ENCODE peak calls at places on chromosomes 2 and 18, in eight cellular contexts. I, B, U, C, Q, R, S and L are unnamed samples.

GRCh38 chr2:130797493-130798435 is 39.0 kb upstream of the ARHGEF4 start:
- DNase-seq in I (peak), B (peak), U (no peak), C (peak), Q (peak), R (peak), S (peak), L (peak)

GRCh38 chr2:70085711-70086277 is 1.5 kb upstream of the PCBP1 start:
- DNase-seq in I (no peak), B (no peak), U (no peak), C (no peak), Q (no peak), R (no peak), S (no peak), L (no peak)

GRCh38 chr2:134371041-134371440 is 117.2 kb downstream of the MGAT5 start:
- DNase-seq in I (no peak), B (no peak), U (no peak), C (no peak), Q (no peak), R (no peak), S (no peak), L (no peak)

GRCh38 chr2:19312949-19313348 is 45.5 kb downstream of the OSR1 start:
- DNase-seq in I (peak), B (peak), U (no peak), C (peak), Q (peak), R (no peak), S (no peak), L (peak)

GRCh38 chr18:62339106-62339988 is 14.2 kb downstream of the TNFRSF11A start:
- DNase-seq in I (peak), B (no peak), U (peak), C (peak), Q (no peak), R (no peak), S (no peak), L (no peak)

GRCh38 chr18:57048859-57049258 is 98.0 kb upstream of the BOD1L2 start:
- DNase-seq in I (no peak), B (no peak), U (no peak), C (no peak), Q (no peak), R (no peak), S (no peak), L (no peak)

GRCh38 chr18:55252053-55252675 is 292.9 kb upstream of the CCDC68 start:
- DNase-seq in I (peak), B (peak), U (no peak), C (no peak), Q (no peak), R (no peak), S (no peak), L (peak)

GRCh38 chr2:211823886-211824479 is 714.6 kb downstream of the ERBB4 start:
- DNase-seq in I (no peak), B (no peak), U (no peak), C (no peak), Q (no peak), R (no peak), S (no peak), L (no peak)

GRCh38 chr2:127935337-127935736 is 49.6 kb upstream of the AMMECR1L start:
- DNase-seq in I (no peak), B (no peak), U (no peak), C (no peak), Q (no peak), R (no peak), S (no peak), L (no peak)

GRCh38 chr2:1831617-1831970 is 87.3 kb upstream of the PXDN start:
- DNase-seq in I (no peak), B (no peak), U (no peak), C (no peak), Q (no peak), R (no peak), S (no peak), L (no peak)